ENCODE peak calls at places on chromosome X, in nine cellular contexts. C is vagina; J is H9; D is colonic mucosa; V is IMR-90; A is heart left ventricle; E is CD8-positive, alpha-beta T cell; U is K562; K is H1. L is an unnamed sample.

GRCh38 chrX:138791551-138791950 is 80.0 kb upstream of the FGF13 start:
- DNase-seq in C (no peak), J (no peak), D (no peak), V (no peak), A (no peak), E (no peak), U (no peak), K (no peak), L (no peak)

GRCh38 chrX:275476-275966 is 5.7 kb upstream of the PLCXD1 start:
- DNase-seq in C (no peak), J (no peak), D (peak; percentile 20), V (no peak), A (peak; percentile 21), E (no peak), U (no peak), K (peak; percentile 66), L (no peak)

GRCh38 chrX:56785442-56785841 is 56.4 kb downstream of the NBDY start:
- DNase-seq in C (no peak), J (no peak), D (no peak), V (no peak), A (no peak), E (no peak), U (no peak), K (no peak), L (no peak)

GRCh38 chrX:25029288-25029687 is 13.5 kb upstream of the ARX start:
- DNase-seq in C (no peak), J (no peak), D (no peak), V (no peak), A (no peak), E (no peak), U (no peak), K (no peak), L (no peak)

GRCh38 chrX:136163694-136164093 is 16.4 kb downstream of the FHL1 start:
- DNase-seq in C (no peak), J (no peak), D (no peak), V (no peak), A (no peak), E (no peak), U (no peak), K (no peak), L (no peak)

GRCh38 chrX:153927936-153928760 is 2.1 kb upstream of the ARHGAP4 start:
- DNase-seq in C (peak; percentile 98), J (peak; percentile 97), D (peak; percentile 96), V (peak; percentile 98), A (peak; percentile 94), E (peak; percentile 81), U (peak; percentile 97), K (peak; percentile 84), L (peak; percentile 97)

GRCh38 chrX:126456136-126456535 is 96.5 kb downstream of the DCAF12L1 start:
- DNase-seq in C (no peak), J (no peak), D (no peak), V (no peak), A (no peak), E (no peak), U (no peak), K (no peak), L (no peak)

GRCh38 chrX:52217494-52218160 is 32.9 kb downstream of the MAGED4 start:
- DNase-seq in C (no peak), J (peak; percentile 63), D (no peak), V (no peak), A (no peak), E (no peak), U (no peak), K (peak; percentile 45), L (no peak)

GRCh38 chrX:77493677-77494553 is 46.7 kb downstream of the FGF16 start:
- DNase-seq in C (no peak), J (peak; percentile 85), D (no peak), V (peak; percentile 88), A (no peak), E (no peak), U (peak; percentile 75), K (peak; percentile 47), L (no peak)

GRCh38 chrX:130893356-130894085 is 9.5 kb downstream of the ENOX2 start:
- DNase-seq in C (no peak), J (no peak), D (no peak), V (peak; percentile 8), A (no peak), E (no peak), U (no peak), K (no peak), L (no peak)

GRCh38 chrX:123489011-123489410 is 243.8 kb downstream of the THOC2 start:
- DNase-seq in C (no peak), J (no peak), D (no peak), V (peak; percentile 5), A (no peak), E (no peak), U (no peak), K (no peak), L (no peak)

GRCh38 chrX:134692233-134692632 is 34.0 kb upstream of the PLAC1 start:
- DNase-seq in C (no peak), J (no peak), D (no peak), V (no peak), A (no peak), E (no peak), U (no peak), K (no peak), L (no peak)
- H3K4me1 ChIP-seq in C (no peaks in the 10 kb centered on the region), J (no peaks in the 10 kb centered on the region), D (no peaks in the 10 kb centered on the region), V (peaks cover 3% of the 10 kb centered on the region), A (no peaks in the 10 kb centered on the region), E (no peaks in the 10 kb centered on the region), U (no peaks in the 10 kb centered on the region), K (no peaks in the 10 kb centered on the region), L (no peaks in the 10 kb centered on the region)

GRCh38 chrX:35696760-35697234 is 101.3 kb upstream of the MAGEB16 start:
- DNase-seq in C (no peak), J (no peak), D (no peak), V (no peak), A (no peak), E (no peak), U (no peak), K (no peak), L (no peak)
- H3K27ac ChIP-seq in C (no peak overlapping the region), J (no peak overlapping the region), D (no peak overlapping the region), V (no peak overlapping the region), A (no peak overlapping the region), E (no peak overlapping the region), U (no peak overlapping the region), K (no peak overlapping the region), L (no peak overlapping the region)

DNA sequence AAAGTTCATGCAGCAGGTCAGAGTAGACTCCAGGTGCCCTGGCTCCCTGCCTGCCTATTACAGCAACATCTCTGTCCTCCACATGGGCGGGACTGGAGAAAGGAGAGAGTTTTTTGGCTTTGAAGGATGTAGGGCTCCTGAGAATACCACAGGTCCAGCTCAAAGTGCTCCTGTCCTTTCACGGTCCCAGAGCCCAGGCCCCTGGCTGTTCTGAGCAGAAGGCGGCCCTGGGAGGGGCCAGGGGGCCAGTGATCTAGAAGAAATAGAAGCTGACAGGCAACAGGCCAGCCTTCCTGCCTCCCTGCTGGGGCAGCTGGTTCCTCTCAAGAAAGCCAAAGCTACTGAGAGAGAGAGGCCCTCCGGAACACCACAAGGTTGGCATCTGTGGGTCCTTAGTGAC is 929 bp upstream of the IQSEC2 start:
- DNase-seq in C (no peak), J (no peak), D (no peak), V (no peak), A (no peak), E (no peak), U (no peak), K (no peak), L (no peak)
- TF ChIP-seq CTCF in C (no peak), J (no peak), D (no peak), V (no peak), A (no peak), E (no peak), U (no peak), K (no peak), L (no peak)

DNA sequence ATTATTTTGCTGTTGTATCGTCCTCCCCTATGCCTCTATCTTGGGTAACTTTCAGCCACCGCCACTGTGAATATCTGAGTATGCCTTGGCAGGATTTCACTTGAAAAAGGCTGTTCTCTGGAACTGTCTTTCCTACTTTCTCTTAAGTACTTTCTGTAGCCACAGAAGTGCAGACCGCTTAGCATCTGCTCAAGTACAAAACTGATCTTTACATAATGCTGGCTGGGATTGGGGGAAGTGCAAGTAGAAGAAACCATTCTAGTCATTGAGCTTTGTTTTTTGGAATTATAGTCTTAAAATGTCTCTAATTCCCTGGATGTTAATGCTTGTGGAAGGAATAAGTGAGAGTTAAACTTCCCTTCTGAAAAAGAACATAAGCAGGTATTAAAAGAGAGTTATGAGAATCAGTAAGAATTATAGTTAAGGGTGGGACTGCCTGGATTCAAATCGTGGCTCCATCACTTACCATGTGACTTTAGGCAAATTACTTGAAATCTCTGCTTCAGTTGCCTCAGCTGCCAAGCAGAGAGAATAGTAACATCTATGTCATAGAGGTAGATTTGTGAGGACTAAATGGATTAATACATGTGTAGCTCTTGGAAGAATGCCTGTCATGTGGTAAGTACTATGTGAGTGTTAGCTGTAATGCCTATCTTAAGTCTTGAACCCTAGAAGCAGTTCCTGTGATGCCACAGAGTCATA is 77.6 kb downstream of the MID1IP1 start:
- DNase-seq in C (no peak), J (no peak), D (no peak), V (no peak), A (no peak), E (no peak), U (no peak), K (no peak), L (no peak)
- H3K4me1 ChIP-seq in C (no peaks in the 10 kb centered on the region), J (peaks cover 3% of the 10 kb centered on the region), D (no peaks in the 10 kb centered on the region), V (no peaks in the 10 kb centered on the region), A (no peaks in the 10 kb centered on the region), E (peaks cover 14% of the 10 kb centered on the region), U (peaks cover 5% of the 10 kb centered on the region), K (no peaks in the 10 kb centered on the region), L (peaks cover 14% of the 10 kb centered on the region)

GRCh38 chrX:54794004-54794403 is 4.1 kb downstream of the ITIH6 start:
- DNase-seq in C (no peak), J (no peak), D (no peak), V (no peak), A (no peak), E (no peak), U (no peak), K (no peak), L (no peak)
- H3K27ac ChIP-seq in C (no peak overlapping the region), J (no peak overlapping the region), D (no peak overlapping the region), V (no peak overlapping the region), A (no peak overlapping the region), E (no peak overlapping the region), U (no peak overlapping the region), K (no peak overlapping the region), L (no peak overlapping the region)